ENCODE peak calls at places on chromosomes 3 and 15, in four cellular contexts. B is BJ; J is endothelial cell; C is effector memory CD8-positive, alpha-beta T cell. I is an unnamed sample.

GRCh38 chr3:27696906-27697305 is 25.2 kb downstream of the EOMES start:
- DNase-seq in J (no peak), B (no peak), C (no peak), I (no peak)

GRCh38 chr3:89698208-89698830 is 590.9 kb downstream of the EPHA3 start:
- DNase-seq in J (no peak), C (no peak), B (no peak), I (no peak)

GRCh38 chr3:141255864-141256263 is 24.2 kb downstream of the PXYLP1 start:
- DNase-seq in C (no peak), J (no peak), B (no peak), I (peak)

GRCh38 chr3:148861277-148861869 is 3.7 kb upstream of the CPA3 start:
- DNase-seq in C (no peak), B (no peak), J (no peak), I (no peak)

GRCh38 chr15:101539492-101539891 is 50.0 kb upstream of the PCSK6 start:
- DNase-seq in B (no peak), C (no peak), J (no peak), I (no peak)

GRCh38 chr15:62726461-62726860 is 316.1 kb upstream of the TPM1 start:
- DNase-seq in J (no peak), C (no peak), B (no peak), I (no peak)

GRCh38 chr3:106421928-106422327 is 553.1 kb upstream of the CBLB start:
- DNase-seq in B (no peak), C (no peak), J (no peak), I (no peak)

GRCh38 chr3:138850151-138850550 is 15.4 kb upstream of the PIK3CB start:
- DNase-seq in B (no peak), C (no peak), J (no peak), I (no peak)

GRCh38 chr15:59371458-59372351 is 966 bp downstream of the MYO1E start:
- DNase-seq in C (no peak), B (no peak), J (peak), I (peak)

GRCh38 chr15:88727439-88727838 is 75.8 kb upstream of the ACAN start:
- DNase-seq in J (no peak), B (no peak), C (no peak), I (no peak)

GRCh38 chr15:36323607-36324006 is 255.8 kb upstream of the CDIN1 start:
- DNase-seq in B (no peak), C (no peak), J (no peak), I (no peak)

GRCh38 chr3:143849854-143850549 is 1.7 kb upstream of the SLC9A9 start:
- DNase-seq in B (peak), C (no peak), J (no peak), I (no peak)